ENCODE peak calls at places on chromosomes 11 and 22, in four cellular contexts. U is psoas muscle, N is sigmoid colon, X is GM12865. S is an unnamed sample.

GRCh38 chr11:10694481-10695239 is 1.1 kb upstream of the IRAG1 start:
- DNase-seq in X (no peak), N (no peak), U (no peak), S (no peak)

GRCh38 chr11:66045177-66045639 is 3.8 kb downstream of the GAL3ST3 start:
- DNase-seq in U (peak), N (peak), X (peak), S (no peak)

GRCh38 chr11:130940706-130941105 is 24.4 kb upstream of the SNX19 start:
- DNase-seq in X (no peak), N (no peak), U (no peak), S (peak)

GRCh38 chr11:19827399-19828135 is 114.9 kb downstream of the NAV2 start:
- DNase-seq in N (no peak), U (no peak), X (no peak), S (no peak)

GRCh38 chr11:95182397-95182796 is 48.6 kb downstream of the SESN3 start:
- DNase-seq in U (no peak), X (no peak), N (no peak), S (no peak)

GRCh38 chr11:45459501-45459900 is 173.4 kb upstream of the SYT13 start:
- DNase-seq in U (no peak), N (no peak), X (no peak), S (no peak)

GRCh38 chr11:44032304-44033085 is 15.3 kb upstream of the ACCSL start:
- DNase-seq in U (peak), X (no peak), N (no peak), S (no peak)

GRCh38 chr11:114250993-114251796 is 45.0 kb upstream of the NNMT start:
- DNase-seq in U (peak), X (no peak), N (peak), S (no peak)

GRCh38 chr11:128323381-128323780 is 264.0 kb downstream of the ETS1 start:
- DNase-seq in U (no peak), X (peak), N (no peak), S (no peak)

GRCh38 chr22:42282252-42282942 is 11.9 kb upstream of the TCF20 start:
- DNase-seq in X (no peak), N (peak), U (no peak), S (no peak)

GRCh38 chr22:48955351-48956311 is 872.0 kb downstream of the BRD1 start:
- DNase-seq in N (no peak), X (no peak), U (no peak), S (no peak)

DNA sequence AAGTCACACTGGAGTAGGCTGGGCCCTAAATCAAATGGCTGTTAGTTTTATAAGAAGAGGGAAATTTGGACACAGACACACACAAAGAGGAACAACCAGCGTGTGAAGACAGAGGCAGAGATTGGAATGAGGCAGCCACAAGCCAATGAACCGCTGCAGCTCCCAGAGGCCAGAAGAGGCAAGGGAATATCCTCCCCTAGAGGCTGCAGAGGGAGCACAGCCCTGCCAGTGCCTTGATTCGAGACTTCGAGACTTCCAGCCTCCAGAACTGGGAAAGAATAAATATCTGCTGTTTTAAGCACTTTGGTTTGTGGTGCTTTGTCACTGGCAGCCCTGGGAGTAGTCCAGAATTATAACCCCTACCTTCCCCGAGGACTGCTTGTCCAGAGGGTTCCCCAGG is 484.4 kb downstream of the MN1 start:
- DNase-seq in U (no peak), X (no peak), N (no peak), S (no peak)
- TF ChIP-seq CTCF in U (no peak), X (no peak), N (no peak), S (no peak)

DNA sequence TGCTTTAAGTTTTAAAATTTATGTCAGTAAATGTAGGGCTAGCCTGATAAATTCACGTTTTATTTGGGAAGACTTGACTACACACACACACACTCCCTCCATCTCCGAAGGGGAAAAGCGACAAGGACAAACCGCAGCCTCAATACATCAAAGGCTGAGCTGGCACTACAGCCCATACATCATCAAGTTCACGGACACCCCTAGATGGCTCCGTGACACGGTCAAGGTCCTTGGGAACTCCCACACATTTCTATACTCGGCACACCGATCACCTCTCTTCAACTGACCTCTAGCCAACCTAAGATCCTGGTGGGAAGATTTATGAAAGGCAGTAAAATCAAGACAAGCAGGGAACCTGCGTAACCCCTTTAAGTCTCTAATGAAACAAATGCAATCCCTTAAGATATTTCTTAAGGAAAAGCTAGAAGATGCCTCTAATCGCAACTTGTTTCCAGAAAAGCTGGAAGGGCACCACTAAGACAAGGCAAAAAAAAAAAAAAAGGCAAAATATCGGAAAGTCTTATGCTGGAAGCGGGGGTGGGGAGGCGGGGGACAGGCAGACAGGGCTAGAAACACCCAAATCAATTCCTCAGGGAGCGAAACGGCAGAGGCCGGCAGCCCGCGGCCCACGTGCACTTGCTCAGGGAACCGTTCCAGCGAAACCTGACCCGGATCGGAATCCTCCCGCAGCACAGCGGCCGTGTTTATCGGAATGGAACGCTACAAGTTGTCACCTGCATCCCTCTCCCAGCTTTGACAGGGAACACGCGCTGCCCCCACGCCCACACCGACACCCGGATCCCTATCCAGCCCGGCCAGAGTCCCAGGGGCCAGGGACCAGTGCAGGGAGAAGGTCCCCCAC is 1.5 kb downstream of the ARHGAP20 start:
- DNase-seq in X (no peak), N (peak), U (peak), S (no peak)
- H3K4me3 ChIP-seq in X (no peak), N (peak), U (peak), S (peak)

GRCh38 chr11:122628691-122629555 is 26.6 kb upstream of the UBASH3B start:
- DNase-seq in N (peak), X (peak), U (peak), S (no peak)

GRCh38 chr11:122637538-122637937 is 18.0 kb upstream of the UBASH3B start:
- DNase-seq in X (no peak), U (no peak), N (no peak), S (no peak)

GRCh38 chr11:122632178-122632824 is 23.2 kb upstream of the UBASH3B start:
- DNase-seq in N (peak), X (no peak), U (no peak), S (no peak)

GRCh38 chr11:122634507-122634906 is 21.0 kb upstream of the UBASH3B start:
- DNase-seq in N (peak), X (no peak), U (peak), S (peak)

GRCh38 chr11:122633219-122633829 is 22.2 kb upstream of the UBASH3B start:
- DNase-seq in N (peak), U (no peak), X (peak), S (no peak)
- TF ChIP-seq CTCF in N (peak), U (peak), X (peak), S (peak)

GRCh38 chr11:33258631-33259184 is 1.5 kb downstream of the HIPK3 start:
- DNase-seq in X (no peak), N (peak), U (no peak), S (no peak)
- H3K4me3 ChIP-seq in X (peak), N (peak), U (peak), S (peak)

DNA sequence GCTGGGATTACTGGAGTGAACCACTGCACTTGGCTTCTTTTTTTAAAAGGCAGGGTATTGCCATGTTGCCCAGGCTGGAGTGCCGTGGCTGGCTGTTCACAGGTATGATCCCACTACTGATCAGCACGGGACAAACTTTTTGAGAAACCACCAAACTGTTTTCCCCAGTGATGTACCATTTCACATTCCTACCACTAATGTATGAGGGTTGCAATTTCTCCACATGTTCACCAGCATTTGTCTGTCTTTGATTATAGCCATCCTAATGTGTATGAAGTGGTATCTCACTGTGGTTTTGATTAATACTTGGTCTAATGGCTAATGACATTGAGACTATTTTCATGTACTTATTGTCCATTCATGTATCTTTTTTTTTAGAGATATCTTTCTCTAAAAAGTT is 41.5 kb upstream of the EP300 start:
- DNase-seq in N (no peak), U (no peak), X (no peak), S (peak)
- TF ChIP-seq CTCF in N (no peak), U (no peak), X (no peak), S (peak)

GRCh38 chr11:61554172-61554988 is 26.5 kb downstream of the SYT7 start:
- DNase-seq in U (no peak), X (no peak), N (no peak), S (no peak)
- H3K4me3 ChIP-seq in U (no peak), X (no peak), N (no peak), S (no peak)

DNA sequence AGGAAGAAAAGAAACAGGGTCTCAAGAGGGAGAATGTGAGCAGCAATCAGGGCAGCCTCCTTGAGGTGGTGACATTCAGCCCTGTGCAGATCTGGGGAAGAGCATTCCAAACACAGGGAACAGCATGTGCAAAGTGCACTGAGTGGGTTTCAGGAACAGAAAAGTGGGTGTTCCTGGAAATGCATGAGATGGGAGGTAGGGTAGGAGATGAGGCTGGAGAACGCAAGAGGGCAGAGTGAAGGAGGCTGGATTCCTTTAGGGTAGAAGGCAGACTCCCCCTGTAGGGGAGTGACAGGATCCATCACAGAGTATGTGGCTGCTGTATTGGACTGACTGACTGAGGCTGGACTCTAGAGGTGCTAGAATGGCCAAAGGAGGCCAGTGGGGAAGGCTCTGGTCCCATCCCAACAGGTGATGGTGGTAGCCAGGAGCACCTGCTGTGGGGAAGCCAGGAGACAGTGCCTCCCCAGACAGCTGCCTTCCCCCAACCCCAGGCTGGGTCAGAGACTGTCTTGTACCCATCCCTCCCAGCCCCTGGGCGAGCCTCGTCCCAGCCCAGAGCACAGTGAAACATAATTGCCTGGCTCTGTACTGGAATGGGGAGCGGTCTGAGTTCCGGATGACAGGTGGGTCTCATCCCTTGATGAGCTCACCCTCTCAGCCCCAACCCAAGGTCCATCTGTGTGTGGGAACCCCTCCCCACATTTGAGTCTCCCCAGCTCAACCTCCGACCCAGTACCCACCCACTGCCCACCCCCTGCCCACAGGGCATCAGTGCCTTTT is 419.4 kb downstream of the MN1 start:
- DNase-seq in X (no peak), U (no peak), N (no peak), S (no peak)
- TF ChIP-seq CTCF in X (no peak), U (no peak), N (no peak), S (no peak)